ENCODE peak calls at places on chromosome 18, in five cellular contexts. One of them, this sample, is unnamed.

GRCh38 chr18:21071071-21071470 is 40.5 kb downstream of the ROCK1 start:
- DNase-seq in A172: no peak
- DNase-seq in GDM1: no peak
- DNase-seq in NCI-H2081: no peak
- DNase-seq in T follicular helper cell: no peak
- DNase-seq in this sample: no peak

GRCh38 chr18:10122116-10122515 is 208.3 kb downstream of the VAPA start:
- DNase-seq in NCI-H2081: peak; percentile 27
- DNase-seq in A172: no peak
- DNase-seq in GDM1: no peak
- DNase-seq in T follicular helper cell: no peak
- DNase-seq in this sample: no peak

GRCh38 chr18:3451166-3451988 is 1.4 kb downstream of the TGIF1 start:
- DNase-seq in GDM1: peak; percentile 61
- DNase-seq in A172: peak; percentile 89
- DNase-seq in T follicular helper cell: peak; percentile 69
- DNase-seq in NCI-H2081: peak; percentile 46
- DNase-seq in this sample: peak; percentile 37

GRCh38 chr18:26869640-26870039 is 4.1 kb upstream of the AQP4 start:
- DNase-seq in A172: no peak
- DNase-seq in NCI-H2081: no peak
- DNase-seq in T follicular helper cell: no peak
- DNase-seq in GDM1: no peak
- DNase-seq in this sample: no peak

GRCh38 chr18:45415614-45416013 is 199.7 kb upstream of the SLC14A2 start:
- DNase-seq in T follicular helper cell: no peak
- DNase-seq in GDM1: no peak
- DNase-seq in NCI-H2081: peak; percentile 80
- DNase-seq in A172: no peak
- DNase-seq in this sample: no peak

GRCh38 chr18:23933407-23933806 is 81.1 kb upstream of the TTC39C start:
- DNase-seq in A172: no peak
- DNase-seq in T follicular helper cell: no peak
- DNase-seq in NCI-H2081: no peak
- DNase-seq in GDM1: no peak
- DNase-seq in this sample: no peak

GRCh38 chr18:54392621-54393023 is 34.9 kb downstream of the C18orf54 start:
- DNase-seq in T follicular helper cell: no peak
- DNase-seq in GDM1: peak; percentile 19
- DNase-seq in NCI-H2081: peak; percentile 65
- DNase-seq in A172: peak; percentile 57
- DNase-seq in this sample: peak; percentile 66

GRCh38 chr18:159037-159652 is 788 bp downstream of the USP14 start:
- DNase-seq in A172: peak; percentile 21
- DNase-seq in GDM1: no peak
- DNase-seq in NCI-H2081: peak; percentile 4
- DNase-seq in T follicular helper cell: no peak
- DNase-seq in this sample: no peak

GRCh38 chr18:65906621-65907034 is 155.8 kb downstream of the CDH7 start:
- DNase-seq in T follicular helper cell: no peak
- DNase-seq in A172: peak; percentile 2
- DNase-seq in NCI-H2081: no peak
- DNase-seq in GDM1: no peak
- DNase-seq in this sample: no peak

GRCh38 chr18:12946549-12947354 is 1.1 kb upstream of the SEH1L start:
- DNase-seq in A172: peak; percentile 85
- DNase-seq in GDM1: no peak
- DNase-seq in T follicular helper cell: no peak
- DNase-seq in NCI-H2081: no peak
- DNase-seq in this sample: no peak

GRCh38 chr18:55432307-55433040 is 155.5 kb downstream of the TCF4 start:
- DNase-seq in A172: no peak
- DNase-seq in GDM1: no peak
- DNase-seq in T follicular helper cell: no peak
- DNase-seq in NCI-H2081: no peak
- DNase-seq in this sample: no peak

This sample was measured in KG1.